ENCODE peak calls at places on chromosome 1, in five cellular contexts. M is fibroblast of pulmonary artery, L is hepatocyte, Y is fibroblast of lung, N is keratinocyte. H is an unnamed sample.

GRCh38 chr1:28512058-28512611 is 6.3 kb downstream of the RCC1 start:
- DNase-seq in M (no peak), L (no peak), Y (no peak), N (no peak), H (peak)

GRCh38 chr1:150621497-150622113 is 7.8 kb downstream of the ENSA start:
- DNase-seq in M (peak), L (peak), Y (peak), N (no peak), H (peak)

GRCh38 chr1:36161656-36162531 is 5.9 kb downstream of the MAP7D1 start:
- DNase-seq in M (peak), L (peak), Y (peak), N (peak), H (peak)

GRCh38 chr1:86866665-86867064 is 47.3 kb downstream of the SELENOF start:
- DNase-seq in M (peak), L (no peak), Y (peak), N (no peak), H (peak)

GRCh38 chr1:192979542-192979941 is 79.6 kb downstream of the UCHL5 start:
- DNase-seq in M (no peak), L (no peak), Y (peak), N (no peak), H (no peak)

GRCh38 chr1:100607628-100608240 is 69.8 kb downstream of the GPR88 start:
- DNase-seq in M (no peak), L (no peak), Y (no peak), N (no peak), H (no peak)

GRCh38 chr1:223479718-223480425 is 86.7 kb downstream of the CCDC185 start:
- DNase-seq in M (no peak), L (peak), Y (peak), N (no peak), H (peak)

GRCh38 chr1:246753670-246754535 is 29.7 kb downstream of the SCCPDH start:
- DNase-seq in M (peak), L (peak), Y (peak), N (no peak), H (peak)

GRCh38 chr1:145963218-145964019 is 956 bp downstream of the ANKRD34A start:
- DNase-seq in M (peak), L (peak), Y (peak), N (no peak), H (peak)

GRCh38 chr1:102970496-102971078 is 137.7 kb downstream of the COL11A1 start:
- DNase-seq in M (peak), L (peak), Y (peak), N (no peak), H (peak)

GRCh38 chr1:18353528-18353927 is 127.2 kb upstream of the KLHDC7A start:
- DNase-seq in M (no peak), L (no peak), Y (no peak), N (no peak), H (no peak)

GRCh38 chr1:154406572-154406879 is 1.4 kb downstream of the IL6R start:
- DNase-seq in M (no peak), L (no peak), Y (no peak), N (no peak), H (no peak)

GRCh38 chr1:92886886-92887419 is 55.1 kb downstream of the RPL5 start:
- DNase-seq in M (no peak), L (peak), Y (no peak), N (no peak), H (no peak)

GRCh38 chr1:31376374-31377134 is 3.7 kb upstream of the FABP3 start:
- DNase-seq in M (peak), L (peak), Y (peak), N (peak), H (peak)

GRCh38 chr1:92764116-92764515 is 20.8 kb downstream of the EVI5 start:
- DNase-seq in M (no peak), L (no peak), Y (peak), N (no peak), H (no peak)

GRCh38 chr1:87435484-87435883 is 106.8 kb downstream of the LMO4 start:
- DNase-seq in M (peak), L (no peak), Y (peak), N (no peak), H (peak)

GRCh38 chr1:204123376-204123775 is 28.5 kb downstream of the ETNK2 start:
- DNase-seq in M (no peak), L (no peak), Y (no peak), N (no peak), H (peak)
- TF ChIP-seq CTCF in M (peak), L (peak), Y (peak), N (peak), H (peak)

DNA sequence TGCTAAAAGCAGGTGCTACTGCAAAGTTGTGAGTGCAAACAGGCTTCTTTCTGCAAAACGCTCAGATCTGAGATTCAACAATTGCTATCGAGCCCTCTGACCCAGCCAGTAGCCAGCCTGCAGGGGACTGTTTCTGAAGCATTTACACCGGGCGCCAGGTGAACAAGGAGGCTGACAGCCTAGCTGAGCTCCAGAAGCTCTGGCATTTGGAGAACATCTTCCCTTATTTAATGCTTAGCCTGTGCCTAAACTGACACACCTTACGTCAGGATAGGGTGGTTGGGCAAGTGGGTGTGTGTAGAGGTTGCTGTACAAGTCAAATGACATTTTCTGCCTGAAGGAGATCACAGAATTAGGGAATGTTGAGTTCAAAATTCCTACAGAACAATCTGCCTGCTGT is 15.8 kb upstream of the PLA2G2C start:
- DNase-seq in M (no peak), L (no peak), Y (no peak), N (no peak), H (no peak)
- H3K4me3 ChIP-seq in M (no peak), L (no peak), Y (no peak), N (no peak), H (no peak)

GRCh38 chr1:220217383-220217988 is 54.8 kb downstream of the RAB3GAP2 start:
- DNase-seq in M (no peak), L (peak), Y (no peak), N (no peak), H (no peak)
- TF ChIP-seq CTCF in M (peak), L (peak), Y (peak), N (peak), H (peak)

GRCh38 chr1:172145231-172145651 is 275.2 kb upstream of the C1orf105 start:
- DNase-seq in M (peak), L (peak), Y (peak), N (no peak), H (peak)
- H3K4me3 ChIP-seq in M (peak), L (peak), Y (peak), N (no peak), H (peak)

DNA sequence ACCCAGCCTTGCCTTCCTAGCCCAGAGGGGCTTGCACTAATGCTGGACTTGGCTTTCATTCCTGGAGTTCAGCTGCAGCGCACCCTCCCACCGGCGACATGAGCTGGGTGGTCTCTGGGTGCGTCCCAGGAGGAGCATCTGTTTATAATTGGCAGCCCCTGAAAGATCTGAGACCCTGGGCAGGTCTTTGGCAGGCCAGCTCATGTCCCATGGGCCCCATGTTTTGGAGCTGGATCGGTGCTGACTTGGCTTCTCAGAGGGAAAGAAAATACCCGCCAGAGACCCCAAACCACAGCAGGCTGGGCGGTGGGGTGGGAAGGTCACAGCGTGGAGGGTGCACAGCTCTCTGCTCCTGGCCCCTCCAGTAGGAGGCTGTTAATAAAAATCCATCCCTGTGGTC is 29.3 kb downstream of the DHRS3 start:
- DNase-seq in M (no peak), L (no peak), Y (no peak), N (no peak), H (no peak)
- TF ChIP-seq CTCF in M (no peak), L (no peak), Y (no peak), N (no peak), H (no peak)

GRCh38 chr1:104322131-104322530 is 572.4 kb downstream of the AMY1C start:
- DNase-seq in M (no peak), L (no peak), Y (no peak), N (no peak), H (no peak)
- H3K4me3 ChIP-seq in M (no peak), L (no peak), Y (no peak), N (no peak), H (no peak)

DNA sequence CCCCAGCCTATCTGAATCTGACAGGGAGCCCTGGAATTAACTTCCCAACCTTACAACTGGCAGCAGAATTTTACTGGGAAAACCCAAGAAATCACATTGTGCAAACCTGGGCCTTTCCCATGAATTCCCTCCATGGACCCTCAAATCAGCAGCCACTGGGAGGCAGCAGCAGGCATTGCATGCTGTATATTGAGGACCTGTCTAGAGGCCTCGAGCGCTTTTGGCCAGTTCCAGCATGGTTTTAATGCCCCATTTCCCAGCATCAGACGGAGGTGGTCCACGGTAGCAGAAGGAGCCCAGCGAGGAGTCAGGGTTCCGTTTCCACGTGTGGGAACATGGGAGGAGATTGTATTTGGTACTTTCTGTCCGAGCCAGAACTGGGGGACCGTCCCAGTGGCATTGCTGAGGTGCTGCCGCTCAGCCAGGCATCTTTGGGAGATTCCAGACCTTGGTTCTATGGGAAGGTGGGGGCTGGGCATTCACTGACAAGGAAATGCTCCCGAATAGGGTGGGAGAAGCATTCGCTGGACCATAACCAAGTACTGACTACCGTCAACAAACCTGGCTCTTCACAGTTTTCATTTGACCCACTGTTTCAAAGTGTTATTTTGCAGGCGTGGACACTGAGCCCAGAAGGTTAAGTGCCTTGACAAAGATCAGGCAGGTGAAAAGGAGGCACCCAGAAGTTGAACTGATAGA is 15.9 kb downstream of the BMP8A start:
- DNase-seq in M (no peak), L (no peak), Y (no peak), N (no peak), H (peak)
- TF ChIP-seq CTCF in M (peak), L (peak), Y (peak), N (peak), H (peak)

DNA sequence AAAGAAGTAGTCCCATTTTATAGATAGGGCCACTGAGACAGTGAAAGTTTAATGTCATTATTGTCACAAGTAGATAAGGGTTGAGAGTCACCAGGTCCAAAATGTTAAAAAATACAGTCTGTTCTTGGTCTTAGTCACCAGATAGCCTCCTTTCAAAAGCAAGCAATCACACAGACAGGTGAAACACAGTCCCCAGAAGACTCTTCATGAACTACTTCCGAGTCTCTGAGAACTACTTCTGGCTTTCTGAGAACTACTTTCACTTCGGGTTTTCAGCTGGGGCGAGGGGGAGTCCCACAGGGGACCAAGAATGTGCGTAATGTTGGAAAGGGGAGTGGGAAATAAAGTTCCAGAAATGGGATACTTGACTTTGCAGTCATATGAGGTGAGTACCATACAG is 143.2 kb downstream of the HHIPL2 start:
- DNase-seq in M (no peak), L (no peak), Y (no peak), N (no peak), H (no peak)
- H3K4me3 ChIP-seq in M (no peak), L (no peak), Y (no peak), N (no peak), H (no peak)

H was measured in cardiac fibroblast.